ENCODE peak calls at places on chromosome 3, in five cellular contexts. One of them, this sample, is unnamed.

GRCh38 chr3:193894121-193894863 is 241.7 kb upstream of the HES1 start:
- DNase-seq in non-pigmented ciliary epithelial cell: no peak
- DNase-seq in activated CD4-positive, alpha-beta T cell treated with anti-CD3 and anti-CD28 coated beads for 1 hour: no peak
- DNase-seq in GM04503: no peak
- DNase-seq in H9: no peak
- DNase-seq in this sample: peak; percentile 13

GRCh38 chr3:125202197-125202596 is 10.4 kb downstream of the SLC12A8 start:
- DNase-seq in non-pigmented ciliary epithelial cell: no peak
- DNase-seq in activated CD4-positive, alpha-beta T cell treated with anti-CD3 and anti-CD28 coated beads for 1 hour: no peak
- DNase-seq in GM04503: no peak
- DNase-seq in H9: no peak
- DNase-seq in this sample: no peak

GRCh38 chr3:40128169-40128568 is 181.3 kb upstream of the EIF1B start:
- DNase-seq in non-pigmented ciliary epithelial cell: no peak
- DNase-seq in activated CD4-positive, alpha-beta T cell treated with anti-CD3 and anti-CD28 coated beads for 1 hour: no peak
- DNase-seq in GM04503: no peak
- DNase-seq in H9: no peak
- DNase-seq in this sample: no peak

GRCh38 chr3:31996195-31996594 is 14.6 kb downstream of the ZNF860 start:
- DNase-seq in non-pigmented ciliary epithelial cell: no peak
- DNase-seq in activated CD4-positive, alpha-beta T cell treated with anti-CD3 and anti-CD28 coated beads for 1 hour: no peak
- DNase-seq in GM04503: no peak
- DNase-seq in H9: no peak
- DNase-seq in this sample: no peak

GRCh38 chr3:153880493-153880892 is 240.7 kb upstream of the ARHGEF26 start:
- DNase-seq in non-pigmented ciliary epithelial cell: no peak
- DNase-seq in activated CD4-positive, alpha-beta T cell treated with anti-CD3 and anti-CD28 coated beads for 1 hour: no peak
- DNase-seq in GM04503: no peak
- DNase-seq in H9: no peak
- DNase-seq in this sample: no peak

GRCh38 chr3:25783661-25784512 is 644 bp upstream of the NGLY1 start:
- DNase-seq in non-pigmented ciliary epithelial cell: no peak
- DNase-seq in activated CD4-positive, alpha-beta T cell treated with anti-CD3 and anti-CD28 coated beads for 1 hour: no peak
- DNase-seq in GM04503: no peak
- DNase-seq in H9: peak; percentile 86
- DNase-seq in this sample: peak; percentile 18

GRCh38 chr3:69439683-69440270 is 53.9 kb upstream of the FRMD4B start:
- DNase-seq in non-pigmented ciliary epithelial cell: no peak
- DNase-seq in activated CD4-positive, alpha-beta T cell treated with anti-CD3 and anti-CD28 coated beads for 1 hour: no peak
- DNase-seq in GM04503: no peak
- DNase-seq in H9: no peak
- DNase-seq in this sample: no peak

GRCh38 chr3:197154-197855 is 742 bp downstream of the CHL1 start:
- DNase-seq in non-pigmented ciliary epithelial cell: no peak
- DNase-seq in activated CD4-positive, alpha-beta T cell treated with anti-CD3 and anti-CD28 coated beads for 1 hour: no peak
- DNase-seq in GM04503: no peak
- DNase-seq in H9: peak; percentile 66
- DNase-seq in this sample: no peak

This sample was measured in NCI-H2029 treated with DMSO at 0.1 percent for 48 hours.